ENCODE peak calls at places on chromosome 13, in six cellular contexts. One of them, this sample, is unnamed.

GRCh38 chr13:92843549-92843948 is 383.1 kb upstream of the GPC6 start:
- DNase-seq in aorta: no peak
- DNase-seq in fibroblast of villous mesenchyme: peak
- DNase-seq in RWPE1: peak
- DNase-seq in nephron progenitor cell: no peak
- DNase-seq in cardiac muscle cell: no peak
- DNase-seq in this sample: peak

GRCh38 chr13:81779896-81780295 is 1439.0 kb upstream of the SPRY2 start:
- DNase-seq in aorta: no peak
- DNase-seq in fibroblast of villous mesenchyme: no peak
- DNase-seq in RWPE1: no peak
- DNase-seq in nephron progenitor cell: no peak
- DNase-seq in cardiac muscle cell: no peak
- DNase-seq in this sample: no peak

GRCh38 chr13:41694902-41695301 is 237.6 kb downstream of the RGCC start:
- DNase-seq in aorta: peak
- DNase-seq in fibroblast of villous mesenchyme: peak
- DNase-seq in RWPE1: peak
- DNase-seq in nephron progenitor cell: no peak
- DNase-seq in cardiac muscle cell: peak
- DNase-seq in this sample: no peak

GRCh38 chr13:28429685-28430290 is 65.1 kb downstream of the FLT1 start:
- DNase-seq in aorta: no peak
- DNase-seq in fibroblast of villous mesenchyme: peak
- DNase-seq in RWPE1: no peak
- DNase-seq in nephron progenitor cell: no peak
- DNase-seq in cardiac muscle cell: no peak
- DNase-seq in this sample: no peak

GRCh38 chr13:31767175-31767900 is 28.0 kb downstream of the RXFP2 start:
- DNase-seq in aorta: no peak
- DNase-seq in fibroblast of villous mesenchyme: peak
- DNase-seq in RWPE1: peak
- DNase-seq in nephron progenitor cell: no peak
- DNase-seq in cardiac muscle cell: no peak
- DNase-seq in this sample: peak

GRCh38 chr13:113110048-113110851 is 4.7 kb downstream of the F7 start:
- DNase-seq in aorta: peak
- DNase-seq in fibroblast of villous mesenchyme: no peak
- DNase-seq in RWPE1: no peak
- DNase-seq in nephron progenitor cell: peak
- DNase-seq in cardiac muscle cell: no peak
- DNase-seq in this sample: no peak

GRCh38 chr13:33349314-33349995 is 63.9 kb upstream of the STARD13 start:
- DNase-seq in aorta: peak
- DNase-seq in fibroblast of villous mesenchyme: peak
- DNase-seq in RWPE1: no peak
- DNase-seq in nephron progenitor cell: peak
- DNase-seq in cardiac muscle cell: no peak
- DNase-seq in this sample: no peak

GRCh38 chr13:113903361-113903760 is 39.5 kb upstream of the GAS6 start:
- DNase-seq in aorta: peak
- DNase-seq in fibroblast of villous mesenchyme: no peak
- DNase-seq in RWPE1: no peak
- DNase-seq in nephron progenitor cell: no peak
- DNase-seq in cardiac muscle cell: no peak
- DNase-seq in this sample: no peak

GRCh38 chr13:109123971-109124370 is 494.6 kb downstream of the MYO16 start:
- DNase-seq in aorta: no peak
- DNase-seq in fibroblast of villous mesenchyme: no peak
- DNase-seq in RWPE1: no peak
- DNase-seq in nephron progenitor cell: no peak
- DNase-seq in cardiac muscle cell: peak
- DNase-seq in this sample: no peak

GRCh38 chr13:40993987-40994386 is 25.1 kb downstream of the ELF1 start:
- DNase-seq in aorta: no peak
- DNase-seq in fibroblast of villous mesenchyme: no peak
- DNase-seq in RWPE1: peak
- DNase-seq in nephron progenitor cell: no peak
- DNase-seq in cardiac muscle cell: no peak
- DNase-seq in this sample: no peak

GRCh38 chr13:97889803-97890202 is 63.7 kb upstream of the IPO5 start:
- DNase-seq in aorta: no peak
- DNase-seq in fibroblast of villous mesenchyme: peak
- DNase-seq in RWPE1: no peak
- DNase-seq in nephron progenitor cell: no peak
- DNase-seq in cardiac muscle cell: no peak
- DNase-seq in this sample: no peak

GRCh38 chr13:29624997-29625396 is 29.5 kb upstream of the SLC7A1 start:
- DNase-seq in aorta: no peak
- DNase-seq in fibroblast of villous mesenchyme: no peak
- DNase-seq in RWPE1: no peak
- DNase-seq in nephron progenitor cell: no peak
- DNase-seq in cardiac muscle cell: no peak
- DNase-seq in this sample: no peak

GRCh38 chr13:29922281-29922821 is 71.9 kb upstream of the UBL3 start:
- DNase-seq in aorta: no peak
- DNase-seq in fibroblast of villous mesenchyme: peak
- DNase-seq in RWPE1: peak
- DNase-seq in nephron progenitor cell: no peak
- DNase-seq in cardiac muscle cell: no peak
- DNase-seq in this sample: no peak

GRCh38 chr13:113939129-113939904 is 34.6 kb downstream of the C13orf46 start:
- DNase-seq in aorta: no peak
- DNase-seq in fibroblast of villous mesenchyme: no peak
- DNase-seq in RWPE1: no peak
- DNase-seq in nephron progenitor cell: no peak
- DNase-seq in cardiac muscle cell: no peak
- DNase-seq in this sample: no peak

GRCh38 chr13:98142427-98143156 is at the start of gene FARP1:
- DNase-seq in aorta: peak
- DNase-seq in fibroblast of villous mesenchyme: peak
- DNase-seq in RWPE1: peak
- DNase-seq in nephron progenitor cell: peak
- DNase-seq in cardiac muscle cell: peak
- DNase-seq in this sample: peak

GRCh38 chr13:29939158-29939557 is 88.7 kb upstream of the UBL3 start:
- DNase-seq in aorta: no peak
- DNase-seq in fibroblast of villous mesenchyme: no peak
- DNase-seq in RWPE1: no peak
- DNase-seq in nephron progenitor cell: no peak
- DNase-seq in cardiac muscle cell: no peak
- DNase-seq in this sample: no peak

GRCh38 chr13:40897058-40897457 is 107.6 kb downstream of the SLC25A15 start:
- DNase-seq in aorta: no peak
- DNase-seq in fibroblast of villous mesenchyme: no peak
- DNase-seq in RWPE1: no peak
- DNase-seq in nephron progenitor cell: no peak
- DNase-seq in cardiac muscle cell: no peak
- DNase-seq in this sample: no peak

GRCh38 chr13:112889351-112890290 is 79.4 kb upstream of the MCF2L start:
- DNase-seq in aorta: peak
- DNase-seq in fibroblast of villous mesenchyme: no peak
- DNase-seq in RWPE1: no peak
- DNase-seq in nephron progenitor cell: no peak
- DNase-seq in cardiac muscle cell: no peak
- DNase-seq in this sample: no peak

GRCh38 chr13:110323172-110323851 is 16.2 kb downstream of the COL4A2 start:
- DNase-seq in aorta: no peak
- DNase-seq in fibroblast of villous mesenchyme: peak
- DNase-seq in RWPE1: no peak
- DNase-seq in nephron progenitor cell: no peak
- DNase-seq in cardiac muscle cell: no peak
- DNase-seq in this sample: no peak